ENCODE peak calls at places on chromosomes 1 and 21, in six cellular contexts. S is prostate gland, F is GM13977, N is A673, P is stomach, Y is suprapubic skin. U is an unnamed sample.

GRCh38 chr1:52590275-52590674 is 11.9 kb upstream of the GPX7 start:
- DNase-seq in S (no peak), F (no peak), N (no peak), P (no peak), Y (no peak), U (no peak)

GRCh38 chr1:183711691-183712401 is 58.7 kb upstream of the APOBEC4 start:
- DNase-seq in S (no peak), F (no peak), N (peak; percentile 72), P (no peak), Y (no peak), U (peak; percentile 58)

GRCh38 chr1:33032126-33032869 is 4.4 kb downstream of the AK2 start:
- DNase-seq in S (no peak), F (no peak), N (no peak), P (no peak), Y (no peak), U (no peak)

GRCh38 chr21:34544032-34544496 is 32.1 kb upstream of the KCNE1 start:
- DNase-seq in S (peak; percentile 77), F (no peak), N (peak; percentile 83), P (peak; percentile 88), Y (no peak), U (peak; percentile 64)

GRCh38 chr1:6183520-6183989 is 3.4 kb upstream of the CHD5 start:
- DNase-seq in S (no peak), F (peak; percentile 22), N (no peak), P (no peak), Y (no peak), U (peak; percentile 25)

GRCh38 chr1:22916469-22916817 is 56.2 kb downstream of the LACTBL1 start:
- DNase-seq in S (no peak), F (no peak), N (peak; percentile 90), P (no peak), Y (no peak), U (no peak)

GRCh38 chr1:237032029-237032428 is 10.0 kb upstream of the RYR2 start:
- DNase-seq in S (no peak), F (no peak), N (peak; percentile 76), P (no peak), Y (no peak), U (no peak)

GRCh38 chr1:208528577-208529240 is 284.5 kb upstream of the PLXNA2 start:
- DNase-seq in S (no peak), F (no peak), N (no peak), P (no peak), Y (no peak), U (no peak)

GRCh38 chr1:41431490-41432350 is 52.8 kb downstream of the EDN2 start:
- DNase-seq in S (no peak), F (no peak), N (no peak), P (peak; percentile 34), Y (no peak), U (no peak)
- TF ChIP-seq CTCF in S (no peak), F (no peak), N (no peak), P (no peak), Y (no peak), U (no peak)

GRCh38 chr1:41422306-41422705 is 61.1 kb downstream of the FOXO6 start:
- DNase-seq in S (no peak), F (no peak), N (no peak), P (no peak), Y (no peak), U (no peak)

GRCh38 chr1:41426201-41426890 is 58.1 kb downstream of the EDN2 start:
- DNase-seq in S (no peak), F (no peak), N (no peak), P (no peak), Y (no peak), U (no peak)

GRCh38 chr1:41425369-41425768 is 59.1 kb downstream of the EDN2 start:
- DNase-seq in S (no peak), F (no peak), N (no peak), P (no peak), Y (no peak), U (no peak)

GRCh38 chr1:41424581-41425118 is 59.8 kb downstream of the EDN2 start:
- DNase-seq in S (no peak), F (no peak), N (no peak), P (no peak), Y (no peak), U (no peak)

DNA sequence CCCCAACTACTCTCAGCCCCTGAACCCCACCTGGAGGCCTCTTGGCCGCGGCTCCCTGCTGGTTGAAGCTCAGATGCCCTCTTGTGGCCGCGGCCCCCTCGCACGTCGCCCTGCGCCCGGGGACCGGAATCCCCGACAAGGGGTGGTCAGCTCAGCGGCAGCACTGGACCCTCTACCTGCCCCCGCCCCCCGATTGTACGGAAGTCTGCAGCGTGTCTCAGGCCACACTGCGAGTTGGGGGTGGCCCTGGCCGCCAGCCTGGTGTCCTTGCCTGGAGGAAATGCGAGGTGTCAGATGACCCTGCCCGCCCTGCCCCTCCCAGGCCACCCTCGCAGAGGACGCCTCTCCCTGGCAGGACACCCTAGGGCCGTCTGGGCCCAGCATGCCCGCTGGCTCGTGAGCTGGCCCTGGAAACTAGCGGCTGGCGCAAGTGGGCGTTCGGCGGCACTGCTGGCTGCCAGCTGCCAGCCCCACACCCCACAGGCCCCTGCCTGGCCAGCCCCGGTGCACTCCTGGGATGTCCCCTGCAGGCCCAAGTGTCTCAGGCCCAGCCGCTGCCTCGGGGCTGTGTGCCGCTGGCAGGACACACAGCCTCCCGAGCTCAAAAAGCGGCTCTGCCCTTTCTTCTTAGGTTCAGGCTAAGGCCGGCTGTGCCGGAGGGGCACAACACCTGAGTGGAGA is 60.8 kb downstream of the EDN2 start:
- DNase-seq in S (no peak), F (no peak), N (no peak), P (no peak), Y (no peak), U (no peak)
- TF ChIP-seq CTCF in S (peak; percentile 14), F (peak; percentile 37), N (no peak), P (no peak), Y (no peak), U (peak; percentile 64)

GRCh38 chr1:200960236-200960947 is 63.1 kb downstream of the KIF21B start:
- DNase-seq in S (no peak), F (no peak), N (no peak), P (no peak), Y (peak; percentile 14), U (no peak)
- TF ChIP-seq CTCF in S (no peak), F (no peak), N (no peak), P (no peak), Y (no peak), U (no peak)

GRCh38 chr1:115338457-115338820 is 390 bp upstream of the NGF start:
- DNase-seq in S (no peak), F (no peak), N (no peak), P (no peak), Y (no peak), U (no peak)
- TF ChIP-seq CTCF in S (no peak), F (no peak), N (no peak), P (no peak), Y (no peak), U (peak; percentile 22)

DNA sequence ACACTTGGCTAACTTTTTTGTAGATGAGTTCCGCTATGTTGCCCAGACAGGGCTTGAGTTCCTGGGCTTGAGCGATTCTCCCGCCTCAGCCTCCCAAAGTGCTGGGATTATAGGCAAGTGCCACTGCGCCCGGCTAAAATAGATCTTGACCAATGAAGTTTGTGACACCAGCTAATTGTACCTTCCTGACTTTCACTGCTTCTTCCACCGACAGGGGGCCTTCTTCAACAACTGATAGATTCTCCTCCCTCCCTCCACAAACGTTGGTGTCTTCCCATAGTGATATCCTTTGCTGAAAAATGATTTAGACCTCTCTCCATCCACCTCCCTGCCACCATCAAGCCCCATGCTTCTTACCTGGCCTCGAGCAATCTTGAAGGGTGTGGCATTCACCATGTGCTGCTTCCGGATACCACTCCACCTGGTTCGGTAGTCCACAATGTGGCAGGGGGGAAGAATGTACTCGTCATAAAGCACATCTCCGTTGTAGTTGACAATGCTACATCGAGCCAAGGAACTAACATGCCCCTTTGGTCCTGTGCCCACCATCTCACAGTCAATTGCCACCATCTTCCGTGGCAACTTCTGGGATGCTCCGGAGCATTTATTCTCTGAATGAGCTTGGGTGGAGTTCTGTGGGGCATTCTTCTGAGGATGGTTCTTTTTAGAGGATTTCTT is 1.6 kb upstream of the METTL25B start:
- DNase-seq in S (no peak), F (peak; percentile 73), N (peak; percentile 82), P (peak; percentile 50), Y (no peak), U (peak; percentile 59)
- TF ChIP-seq CTCF in S (peak; percentile 57), F (peak; percentile 71), N (peak; percentile 74), P (no peak), Y (peak; percentile 29), U (peak; percentile 83)

U was measured in HFFc6.